ENCODE peak calls at places on chromosomes 4 and X, in seven cellular contexts. J, N, D, H, P, X and I are unnamed samples. For H3K4me1, the result is how much of the 10 kb centered on the place peaks cover.

GRCh38 chr4:95469617-95470016 is 79.2 kb downstream of the UNC5C start:
- DNase-seq in X (no peak), D (no peak), P (no peak), N (no peak), H (no peak), J (no peak), I (no peak)

GRCh38 chr4:7005571-7005970 is 37.6 kb upstream of the TADA2B start:
- DNase-seq in P (no peak), H (no peak), D (peak), X (no peak), N (no peak), J (no peak), I (no peak)

GRCh38 chr4:53307819-53308773 is 57.8 kb downstream of the SCFD2 start:
- DNase-seq in D (no peak), X (no peak), J (peak), H (no peak), P (no peak), N (no peak), I (no peak)

GRCh38 chrX:37824491-37825224 is 22.7 kb downstream of the DYNLT3 start:
- DNase-seq in N (no peak), J (no peak), P (no peak), X (no peak), D (no peak), H (no peak), I (no peak)

GRCh38 chr4:114312349-114312748 is 286.3 kb upstream of the UGT8 start:
- DNase-seq in H (no peak), N (no peak), J (no peak), X (no peak), D (no peak), P (no peak), I (peak)

GRCh38 chr4:15004701-15005301 is 2.5 kb downstream of the CPEB2 start:
- DNase-seq in J (peak), P (no peak), D (peak), X (peak), H (peak), N (peak), I (peak)

GRCh38 chrX:97685753-97686152 is 802.0 kb downstream of the RPA4 start:
- DNase-seq in N (no peak), J (peak), X (peak), H (no peak), P (peak), D (no peak), I (peak)

GRCh38 chrX:153632612-153632980 is 14.4 kb upstream of the DUSP9 start:
- DNase-seq in D (no peak), X (no peak), N (no peak), P (no peak), J (no peak), H (no peak), I (no peak)

GRCh38 chr4:20565075-20565721 is 135.1 kb upstream of the PACRGL start:
- DNase-seq in H (no peak), X (no peak), N (no peak), D (no peak), P (no peak), J (peak), I (no peak)

GRCh38 chr4:52051615-52052474 is 741 bp downstream of the SPATA18 start:
- DNase-seq in H (peak), X (no peak), D (peak), J (peak), N (peak), P (peak), I (peak)

GRCh38 chr4:14410469-14410868 is 591.8 kb upstream of the CPEB2 start:
- DNase-seq in P (no peak), D (no peak), X (no peak), H (no peak), N (no peak), J (no peak), I (no peak)

DNA sequence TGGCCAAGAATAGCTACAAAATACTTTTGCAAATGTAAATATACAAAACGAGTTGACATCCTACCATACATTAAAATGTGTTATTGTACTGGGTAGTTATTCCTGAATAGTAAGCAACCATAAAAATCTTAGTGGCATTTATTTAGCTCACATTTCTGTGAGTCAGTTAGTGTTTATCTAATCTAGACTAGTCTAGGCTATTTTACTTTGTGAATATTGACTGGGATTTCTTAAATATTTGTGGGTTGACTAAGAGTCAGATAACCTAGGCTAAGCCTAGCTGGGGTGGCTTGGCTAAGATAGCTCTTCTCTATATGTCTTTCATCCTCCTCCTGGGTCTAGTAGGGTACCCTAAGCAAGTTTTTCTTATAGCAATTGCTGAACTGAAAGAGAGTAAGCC is 543.8 kb upstream of the DIAPH2 start:
- DNase-seq in J (no peak), N (no peak), D (no peak), X (no peak), P (no peak), H (no peak), I (no peak)
- H3K4me1 ChIP-seq in J (under half), N (under half), D (under half), X (under half), P (under half), H (under half), I (under half)

DNA sequence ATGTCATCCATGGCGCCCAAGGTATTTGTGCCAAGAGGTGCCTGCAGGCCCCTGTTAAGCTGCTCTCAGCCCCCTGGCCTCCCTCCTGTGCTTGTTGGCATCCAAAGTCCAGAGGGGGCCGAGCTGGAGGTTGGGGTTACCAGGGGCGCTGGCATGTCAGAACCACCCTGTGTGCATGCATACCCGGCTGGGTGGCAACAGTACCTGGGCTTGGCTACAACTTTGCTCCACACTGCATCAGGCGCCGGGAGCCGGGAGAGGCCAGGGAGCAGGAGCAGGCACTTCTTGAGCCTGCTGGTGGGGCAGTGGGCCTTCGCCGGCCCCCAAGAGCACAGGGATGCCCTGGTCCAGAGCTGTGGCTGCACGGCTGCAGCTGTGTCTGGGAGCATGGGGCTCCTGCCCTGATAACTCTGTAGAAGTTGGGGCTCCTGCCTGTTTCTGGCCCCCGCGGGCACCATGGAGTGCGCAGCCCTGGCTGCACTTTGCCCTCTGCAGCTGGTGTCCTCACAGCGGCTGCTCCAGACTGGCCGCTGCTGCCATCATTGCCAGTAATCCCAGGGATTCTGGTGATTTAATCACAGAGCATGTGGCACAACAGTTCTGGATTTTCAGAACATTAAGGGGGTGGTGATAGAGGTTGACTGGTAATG is 130.3 kb downstream of the ARHGAP10 start:
- DNase-seq in N (no peak), J (no peak), P (no peak), H (no peak), D (no peak), X (no peak), I (peak)
- H3K27ac ChIP-seq in N (peak), J (no peak), P (no peak), H (no peak), D (peak), X (no peak), I (no peak)

GRCh38 chr4:107835409-107835808 is 10.7 kb downstream of the SGMS2 start:
- DNase-seq in N (no peak), P (no peak), X (no peak), J (no peak), H (no peak), D (no peak), I (no peak)

GRCh38 chr4:107837298-107837697 is 12.6 kb downstream of the SGMS2 start:
- DNase-seq in X (no peak), N (no peak), P (no peak), D (no peak), H (no peak), J (no peak), I (peak)

GRCh38 chr4:107838763-107839162 is 14.0 kb downstream of the SGMS2 start:
- DNase-seq in X (no peak), J (no peak), D (no peak), H (no peak), P (no peak), N (no peak), I (no peak)

GRCh38 chr4:107839166-107839565 is 14.4 kb downstream of the SGMS2 start:
- DNase-seq in P (no peak), N (no peak), D (no peak), J (no peak), X (no peak), H (no peak), I (no peak)

DNA sequence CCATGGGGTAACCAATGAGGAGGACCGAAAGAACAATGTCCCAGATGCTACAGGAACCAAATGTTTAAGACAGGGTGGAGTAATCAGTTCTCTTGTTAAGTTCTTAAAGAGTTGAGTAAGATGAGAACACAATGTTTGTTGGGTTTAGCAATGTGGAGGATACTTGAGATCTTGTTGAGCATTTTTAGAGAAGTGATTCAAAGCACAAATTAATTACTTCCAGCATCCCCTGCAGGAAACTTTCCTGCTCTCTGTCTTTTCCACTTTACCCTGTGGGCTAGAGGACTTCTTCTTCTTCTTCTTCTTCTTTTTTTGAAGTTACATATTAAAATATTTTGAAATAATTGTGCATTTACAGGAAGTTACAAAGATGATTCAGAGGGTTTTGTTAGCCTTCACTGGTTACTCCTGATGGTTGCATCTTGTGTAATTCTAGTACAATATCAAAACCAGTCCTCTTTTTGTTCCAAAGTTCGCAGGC is 13.4 kb downstream of the SGMS2 start:
- DNase-seq in P (no peak), J (no peak), H (no peak), N (no peak), D (no peak), X (no peak), I (no peak)
- H3K4me1 ChIP-seq in P (under half), J (under half), H (under half), N (under half), D (under half), X (under half), I (under half)

DNA sequence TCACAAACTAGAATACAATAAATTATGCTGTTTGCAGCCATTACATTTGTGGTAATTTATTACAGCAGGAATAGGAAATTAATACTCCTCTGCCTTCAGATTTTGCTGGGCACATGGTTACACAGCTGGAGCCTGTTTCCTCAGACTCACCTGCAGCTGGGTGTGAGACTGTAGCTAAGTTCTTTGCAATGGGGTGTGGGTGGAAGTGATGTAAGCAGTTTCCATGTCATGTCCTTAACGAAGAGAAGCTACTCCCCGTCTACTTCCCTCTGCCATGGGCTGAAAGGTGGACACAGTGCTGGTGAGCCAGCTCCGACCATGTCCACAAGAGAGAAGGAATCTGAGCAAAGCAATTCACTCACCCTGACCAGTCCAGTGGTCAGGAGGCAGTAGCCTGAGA is 18.2 kb downstream of the SH3KBP1 start:
- DNase-seq in P (no peak), N (no peak), X (no peak), H (no peak), J (no peak), D (no peak), I (no peak)
- H3K27ac ChIP-seq in P (no peak), N (no peak), X (no peak), H (no peak), J (no peak), D (no peak), I (no peak)